ENCODE peak calls at places on chromosomes 12 and 14, in seven cellular contexts. Z is NCI-H1436, J is RPMI8226, O is mammary epithelial cell, L is EL, Q is non-pigmented ciliary epithelial cell, U is mucosa of descending colon. I is an unnamed sample.

GRCh38 chr12:82505150-82505549 is 146.8 kb downstream of the METTL25 start:
- DNase-seq in U (no peak), L (no peak), Z (no peak), J (no peak), Q (no peak), O (no peak), I (no peak)

GRCh38 chr12:106978035-106978800 is 8.7 kb downstream of the MTERF2 start:
- DNase-seq in U (peak), Q (no peak), J (no peak), Z (no peak), O (no peak), L (peak), I (no peak)

GRCh38 chr14:61493239-61493638 is 171.9 kb downstream of the PRKCH start:
- DNase-seq in J (no peak), L (peak), O (peak), Q (peak), U (no peak), Z (no peak), I (peak)

GRCh38 chr14:22691171-22691570 is 47.0 kb upstream of the OR6J1 start:
- DNase-seq in O (no peak), Z (no peak), Q (peak), U (no peak), L (peak), J (no peak), I (peak)

GRCh38 chr12:116288735-116289134 is 11.2 kb upstream of the MED13L start:
- DNase-seq in U (no peak), O (no peak), J (no peak), Q (no peak), L (no peak), Z (no peak), I (no peak)

GRCh38 chr12:3523058-3523457 is 32.1 kb downstream of the PRMT8 start:
- DNase-seq in L (peak), U (no peak), Q (no peak), J (peak), Z (no peak), O (peak), I (no peak)

GRCh38 chr14:88245321-88245720 is 77.7 kb downstream of the KCNK10 start:
- DNase-seq in O (no peak), J (no peak), Q (no peak), L (no peak), Z (peak), U (no peak), I (no peak)

GRCh38 chr12:12018454-12018853 is 52.3 kb upstream of the BCL2L14 start:
- DNase-seq in U (no peak), L (peak), Q (no peak), Z (no peak), J (no peak), O (peak), I (no peak)

GRCh38 chr12:73421832-73422231 is 1115.8 kb upstream of the ATXN7L3B start:
- DNase-seq in O (peak), U (no peak), J (peak), Q (peak), Z (no peak), L (peak), I (no peak)

GRCh38 chr14:76304536-76305473 is 71.1 kb upstream of the ESRRB start:
- DNase-seq in O (no peak), J (no peak), Z (no peak), Q (no peak), L (no peak), U (no peak), I (no peak)

GRCh38 chr12:1692895-1693294 is 2.0 kb downstream of the ADIPOR2 start:
- DNase-seq in O (no peak), Z (no peak), Q (no peak), L (no peak), J (no peak), U (no peak), I (no peak)

GRCh38 chr14:93269341-93270068 is 62.4 kb downstream of the UBR7 start:
- DNase-seq in J (no peak), Z (no peak), U (no peak), O (peak), L (peak), Q (peak), I (no peak)

GRCh38 chr12:114674201-114675047 is 9.6 kb downstream of the TBX3 start:
- DNase-seq in Q (no peak), Z (no peak), U (no peak), J (no peak), O (peak), L (peak), I (no peak)

GRCh38 chr14:65354715-65355114 is 57.8 kb upstream of the FUT8 start:
- DNase-seq in U (no peak), L (no peak), Z (no peak), Q (no peak), O (peak), J (peak), I (no peak)

GRCh38 chr12:22729898-22730443 is 105.0 kb downstream of the ETNK1 start:
- DNase-seq in Q (peak), O (no peak), J (no peak), Z (no peak), U (no peak), L (peak), I (peak)